ENCODE peak calls at places on chromosomes 12 and 14, in eight cellular contexts. One of them, this sample, is unnamed.

GRCh38 chr14:95069018-95069417 is 88.3 kb downstream of the DICER1 start:
- DNase-seq in retinal pigment epithelial cell: no peak
- DNase-seq in fibroblast of villous mesenchyme: no peak
- DNase-seq in naive thymus-derived CD8-positive, alpha-beta T cell: no peak
- DNase-seq in stimulated activated CD4-positive, alpha-beta T cell treated with anti-CD3 and anti-CD28 coated beads, Interleukin-2, amount 100 ng/mL, for 4 hours: no peak
- DNase-seq in prostate gland: no peak
- DNase-seq in NCI-H1417: no peak
- DNase-seq in activated naive CD4-positive, alpha-beta T cell treated with anti-CD3 and anti-CD28 coated beads, Interleukin-2, amount 50 U/mL, for 16 hours: no peak
- DNase-seq in this sample: no peak

GRCh38 chr12:117977373-117977772 is 8.6 kb upstream of the KSR2 start:
- DNase-seq in retinal pigment epithelial cell: no peak
- DNase-seq in fibroblast of villous mesenchyme: no peak
- DNase-seq in naive thymus-derived CD8-positive, alpha-beta T cell: no peak
- DNase-seq in stimulated activated CD4-positive, alpha-beta T cell treated with anti-CD3 and anti-CD28 coated beads, Interleukin-2, amount 100 ng/mL, for 4 hours: no peak
- DNase-seq in prostate gland: no peak
- DNase-seq in NCI-H1417: no peak
- DNase-seq in activated naive CD4-positive, alpha-beta T cell treated with anti-CD3 and anti-CD28 coated beads, Interleukin-2, amount 50 U/mL, for 16 hours: no peak
- DNase-seq in this sample: no peak

GRCh38 chr14:36363704-36364103 is 43.3 kb upstream of the MBIP start:
- DNase-seq in retinal pigment epithelial cell: no peak
- DNase-seq in fibroblast of villous mesenchyme: no peak
- DNase-seq in naive thymus-derived CD8-positive, alpha-beta T cell: no peak
- DNase-seq in stimulated activated CD4-positive, alpha-beta T cell treated with anti-CD3 and anti-CD28 coated beads, Interleukin-2, amount 100 ng/mL, for 4 hours: no peak
- DNase-seq in prostate gland: no peak
- DNase-seq in NCI-H1417: no peak
- DNase-seq in activated naive CD4-positive, alpha-beta T cell treated with anti-CD3 and anti-CD28 coated beads, Interleukin-2, amount 50 U/mL, for 16 hours: no peak
- DNase-seq in this sample: no peak

GRCh38 chr12:89468017-89468416 is 56.6 kb downstream of the GALNT4 start:
- DNase-seq in retinal pigment epithelial cell: no peak
- DNase-seq in fibroblast of villous mesenchyme: no peak
- DNase-seq in naive thymus-derived CD8-positive, alpha-beta T cell: no peak
- DNase-seq in stimulated activated CD4-positive, alpha-beta T cell treated with anti-CD3 and anti-CD28 coated beads, Interleukin-2, amount 100 ng/mL, for 4 hours: no peak
- DNase-seq in prostate gland: no peak
- DNase-seq in NCI-H1417: no peak
- DNase-seq in activated naive CD4-positive, alpha-beta T cell treated with anti-CD3 and anti-CD28 coated beads, Interleukin-2, amount 50 U/mL, for 16 hours: no peak
- DNase-seq in this sample: no peak

GRCh38 chr14:81656811-81657210 is 123.2 kb upstream of the SEL1L start:
- DNase-seq in retinal pigment epithelial cell: no peak
- DNase-seq in fibroblast of villous mesenchyme: no peak
- DNase-seq in naive thymus-derived CD8-positive, alpha-beta T cell: no peak
- DNase-seq in stimulated activated CD4-positive, alpha-beta T cell treated with anti-CD3 and anti-CD28 coated beads, Interleukin-2, amount 100 ng/mL, for 4 hours: no peak
- DNase-seq in prostate gland: no peak
- DNase-seq in NCI-H1417: no peak
- DNase-seq in activated naive CD4-positive, alpha-beta T cell treated with anti-CD3 and anti-CD28 coated beads, Interleukin-2, amount 50 U/mL, for 16 hours: no peak
- DNase-seq in this sample: no peak

GRCh38 chr14:86541969-86542368 is 1012.0 kb downstream of the FLRT2 start:
- DNase-seq in retinal pigment epithelial cell: no peak
- DNase-seq in fibroblast of villous mesenchyme: peak; percentile 14
- DNase-seq in naive thymus-derived CD8-positive, alpha-beta T cell: no peak
- DNase-seq in stimulated activated CD4-positive, alpha-beta T cell treated with anti-CD3 and anti-CD28 coated beads, Interleukin-2, amount 100 ng/mL, for 4 hours: no peak
- DNase-seq in prostate gland: no peak
- DNase-seq in NCI-H1417: no peak
- DNase-seq in activated naive CD4-positive, alpha-beta T cell treated with anti-CD3 and anti-CD28 coated beads, Interleukin-2, amount 50 U/mL, for 16 hours: no peak
- DNase-seq in this sample: no peak

GRCh38 chr12:11743748-11744147 is 94.3 kb downstream of the ETV6 start:
- DNase-seq in retinal pigment epithelial cell: no peak
- DNase-seq in fibroblast of villous mesenchyme: no peak
- DNase-seq in naive thymus-derived CD8-positive, alpha-beta T cell: no peak
- DNase-seq in stimulated activated CD4-positive, alpha-beta T cell treated with anti-CD3 and anti-CD28 coated beads, Interleukin-2, amount 100 ng/mL, for 4 hours: no peak
- DNase-seq in prostate gland: no peak
- DNase-seq in NCI-H1417: no peak
- DNase-seq in activated naive CD4-positive, alpha-beta T cell treated with anti-CD3 and anti-CD28 coated beads, Interleukin-2, amount 50 U/mL, for 16 hours: no peak
- DNase-seq in this sample: no peak

GRCh38 chr12:114294303-114294685 is 111.7 kb downstream of the TBX5 start:
- DNase-seq in retinal pigment epithelial cell: no peak
- DNase-seq in fibroblast of villous mesenchyme: no peak
- DNase-seq in naive thymus-derived CD8-positive, alpha-beta T cell: no peak
- DNase-seq in stimulated activated CD4-positive, alpha-beta T cell treated with anti-CD3 and anti-CD28 coated beads, Interleukin-2, amount 100 ng/mL, for 4 hours: no peak
- DNase-seq in prostate gland: no peak
- DNase-seq in NCI-H1417: no peak
- DNase-seq in activated naive CD4-positive, alpha-beta T cell treated with anti-CD3 and anti-CD28 coated beads, Interleukin-2, amount 50 U/mL, for 16 hours: no peak
- DNase-seq in this sample: no peak

GRCh38 chr12:1594045-1594294 is 411 bp downstream of the FBXL14 start:
- DNase-seq in retinal pigment epithelial cell: no peak
- DNase-seq in fibroblast of villous mesenchyme: peak; percentile 63
- DNase-seq in naive thymus-derived CD8-positive, alpha-beta T cell: no peak
- DNase-seq in stimulated activated CD4-positive, alpha-beta T cell treated with anti-CD3 and anti-CD28 coated beads, Interleukin-2, amount 100 ng/mL, for 4 hours: no peak
- DNase-seq in prostate gland: peak; percentile 54
- DNase-seq in NCI-H1417: peak; percentile 70
- DNase-seq in activated naive CD4-positive, alpha-beta T cell treated with anti-CD3 and anti-CD28 coated beads, Interleukin-2, amount 50 U/mL, for 16 hours: no peak
- DNase-seq in this sample: no peak

GRCh38 chr12:54592316-54592715 is 3.9 kb upstream of the PPP1R1A start:
- DNase-seq in retinal pigment epithelial cell: no peak
- DNase-seq in fibroblast of villous mesenchyme: no peak
- DNase-seq in naive thymus-derived CD8-positive, alpha-beta T cell: no peak
- DNase-seq in stimulated activated CD4-positive, alpha-beta T cell treated with anti-CD3 and anti-CD28 coated beads, Interleukin-2, amount 100 ng/mL, for 4 hours: no peak
- DNase-seq in prostate gland: no peak
- DNase-seq in NCI-H1417: no peak
- DNase-seq in activated naive CD4-positive, alpha-beta T cell treated with anti-CD3 and anti-CD28 coated beads, Interleukin-2, amount 50 U/mL, for 16 hours: no peak
- DNase-seq in this sample: no peak

GRCh38 chr12:122471324-122472226 is 29.2 kb downstream of the ZCCHC8 start:
- DNase-seq in retinal pigment epithelial cell: peak; percentile 24
- DNase-seq in fibroblast of villous mesenchyme: peak; percentile 84
- DNase-seq in naive thymus-derived CD8-positive, alpha-beta T cell: no peak
- DNase-seq in stimulated activated CD4-positive, alpha-beta T cell treated with anti-CD3 and anti-CD28 coated beads, Interleukin-2, amount 100 ng/mL, for 4 hours: no peak
- DNase-seq in prostate gland: peak; percentile 16
- DNase-seq in NCI-H1417: peak; percentile 69
- DNase-seq in activated naive CD4-positive, alpha-beta T cell treated with anti-CD3 and anti-CD28 coated beads, Interleukin-2, amount 50 U/mL, for 16 hours: no peak
- DNase-seq in this sample: no peak

GRCh38 chr12:42590324-42590934 is 883 bp upstream of the PRICKLE1 start:
- DNase-seq in retinal pigment epithelial cell: no peak
- DNase-seq in fibroblast of villous mesenchyme: no peak
- DNase-seq in naive thymus-derived CD8-positive, alpha-beta T cell: no peak
- DNase-seq in stimulated activated CD4-positive, alpha-beta T cell treated with anti-CD3 and anti-CD28 coated beads, Interleukin-2, amount 100 ng/mL, for 4 hours: no peak
- DNase-seq in prostate gland: no peak
- DNase-seq in NCI-H1417: no peak
- DNase-seq in activated naive CD4-positive, alpha-beta T cell treated with anti-CD3 and anti-CD28 coated beads, Interleukin-2, amount 50 U/mL, for 16 hours: peak; percentile 10
- DNase-seq in this sample: no peak

GRCh38 chr12:115943630-115944391 is 333.7 kb downstream of the MED13L start:
- DNase-seq in retinal pigment epithelial cell: no peak
- DNase-seq in fibroblast of villous mesenchyme: no peak
- DNase-seq in naive thymus-derived CD8-positive, alpha-beta T cell: no peak
- DNase-seq in stimulated activated CD4-positive, alpha-beta T cell treated with anti-CD3 and anti-CD28 coated beads, Interleukin-2, amount 100 ng/mL, for 4 hours: no peak
- DNase-seq in prostate gland: no peak
- DNase-seq in NCI-H1417: no peak
- DNase-seq in activated naive CD4-positive, alpha-beta T cell treated with anti-CD3 and anti-CD28 coated beads, Interleukin-2, amount 50 U/mL, for 16 hours: no peak
- DNase-seq in this sample: no peak

GRCh38 chr14:97458302-97459137 is 661.3 kb downstream of the VRK1 start:
- DNase-seq in retinal pigment epithelial cell: no peak
- DNase-seq in fibroblast of villous mesenchyme: no peak
- DNase-seq in naive thymus-derived CD8-positive, alpha-beta T cell: peak; percentile 53
- DNase-seq in stimulated activated CD4-positive, alpha-beta T cell treated with anti-CD3 and anti-CD28 coated beads, Interleukin-2, amount 100 ng/mL, for 4 hours: peak; percentile 79
- DNase-seq in prostate gland: no peak
- DNase-seq in NCI-H1417: no peak
- DNase-seq in activated naive CD4-positive, alpha-beta T cell treated with anti-CD3 and anti-CD28 coated beads, Interleukin-2, amount 50 U/mL, for 16 hours: peak; percentile 80
- DNase-seq in this sample: peak; percentile 73

GRCh38 chr14:50865677-50866076 is 6.2 kb upstream of the ABHD12B start:
- DNase-seq in retinal pigment epithelial cell: no peak
- DNase-seq in fibroblast of villous mesenchyme: peak; percentile 76
- DNase-seq in naive thymus-derived CD8-positive, alpha-beta T cell: no peak
- DNase-seq in stimulated activated CD4-positive, alpha-beta T cell treated with anti-CD3 and anti-CD28 coated beads, Interleukin-2, amount 100 ng/mL, for 4 hours: no peak
- DNase-seq in prostate gland: no peak
- DNase-seq in NCI-H1417: no peak
- DNase-seq in activated naive CD4-positive, alpha-beta T cell treated with anti-CD3 and anti-CD28 coated beads, Interleukin-2, amount 50 U/mL, for 16 hours: no peak
- DNase-seq in this sample: no peak

GRCh38 chr12:92384571-92384970 is 238.9 kb upstream of the BTG1 start:
- DNase-seq in retinal pigment epithelial cell: no peak
- DNase-seq in fibroblast of villous mesenchyme: no peak
- DNase-seq in naive thymus-derived CD8-positive, alpha-beta T cell: no peak
- DNase-seq in stimulated activated CD4-positive, alpha-beta T cell treated with anti-CD3 and anti-CD28 coated beads, Interleukin-2, amount 100 ng/mL, for 4 hours: no peak
- DNase-seq in prostate gland: no peak
- DNase-seq in NCI-H1417: no peak
- DNase-seq in activated naive CD4-positive, alpha-beta T cell treated with anti-CD3 and anti-CD28 coated beads, Interleukin-2, amount 50 U/mL, for 16 hours: no peak
- DNase-seq in this sample: no peak

GRCh38 chr14:55075628-55076027 is 24.2 kb downstream of the MAPK1IP1L start:
- DNase-seq in retinal pigment epithelial cell: no peak
- DNase-seq in fibroblast of villous mesenchyme: no peak
- DNase-seq in naive thymus-derived CD8-positive, alpha-beta T cell: no peak
- DNase-seq in stimulated activated CD4-positive, alpha-beta T cell treated with anti-CD3 and anti-CD28 coated beads, Interleukin-2, amount 100 ng/mL, for 4 hours: no peak
- DNase-seq in prostate gland: no peak
- DNase-seq in NCI-H1417: no peak
- DNase-seq in activated naive CD4-positive, alpha-beta T cell treated with anti-CD3 and anti-CD28 coated beads, Interleukin-2, amount 50 U/mL, for 16 hours: no peak
- DNase-seq in this sample: no peak

GRCh38 chr12:39441963-39442894 is 691 bp downstream of the KIF21A start:
- DNase-seq in retinal pigment epithelial cell: no peak
- DNase-seq in fibroblast of villous mesenchyme: peak; percentile 22
- DNase-seq in naive thymus-derived CD8-positive, alpha-beta T cell: no peak
- DNase-seq in stimulated activated CD4-positive, alpha-beta T cell treated with anti-CD3 and anti-CD28 coated beads, Interleukin-2, amount 100 ng/mL, for 4 hours: peak; percentile 49
- DNase-seq in prostate gland: peak; percentile 54
- DNase-seq in NCI-H1417: peak; percentile 65
- DNase-seq in activated naive CD4-positive, alpha-beta T cell treated with anti-CD3 and anti-CD28 coated beads, Interleukin-2, amount 50 U/mL, for 16 hours: peak; percentile 62
- DNase-seq in this sample: peak; percentile 51

GRCh38 chr14:74978416-74978947 is 23.1 kb upstream of the PGF start:
- DNase-seq in retinal pigment epithelial cell: no peak
- DNase-seq in fibroblast of villous mesenchyme: peak; percentile 22
- DNase-seq in naive thymus-derived CD8-positive, alpha-beta T cell: no peak
- DNase-seq in stimulated activated CD4-positive, alpha-beta T cell treated with anti-CD3 and anti-CD28 coated beads, Interleukin-2, amount 100 ng/mL, for 4 hours: no peak
- DNase-seq in prostate gland: no peak
- DNase-seq in NCI-H1417: no peak
- DNase-seq in activated naive CD4-positive, alpha-beta T cell treated with anti-CD3 and anti-CD28 coated beads, Interleukin-2, amount 50 U/mL, for 16 hours: no peak
- DNase-seq in this sample: no peak

GRCh38 chr12:4579305-4580097 is 17.5 kb downstream of the DYRK4 start:
- DNase-seq in retinal pigment epithelial cell: peak; percentile 43
- DNase-seq in fibroblast of villous mesenchyme: peak; percentile 10
- DNase-seq in naive thymus-derived CD8-positive, alpha-beta T cell: no peak
- DNase-seq in stimulated activated CD4-positive, alpha-beta T cell treated with anti-CD3 and anti-CD28 coated beads, Interleukin-2, amount 100 ng/mL, for 4 hours: no peak
- DNase-seq in prostate gland: no peak
- DNase-seq in NCI-H1417: no peak
- DNase-seq in activated naive CD4-positive, alpha-beta T cell treated with anti-CD3 and anti-CD28 coated beads, Interleukin-2, amount 50 U/mL, for 16 hours: no peak
- DNase-seq in this sample: no peak

GRCh38 chr14:90814806-90815566 is 1.2 kb downstream of the TTC7B start:
- DNase-seq in retinal pigment epithelial cell: no peak
- DNase-seq in fibroblast of villous mesenchyme: no peak
- DNase-seq in naive thymus-derived CD8-positive, alpha-beta T cell: no peak
- DNase-seq in stimulated activated CD4-positive, alpha-beta T cell treated with anti-CD3 and anti-CD28 coated beads, Interleukin-2, amount 100 ng/mL, for 4 hours: no peak
- DNase-seq in prostate gland: peak; percentile 26
- DNase-seq in NCI-H1417: no peak
- DNase-seq in activated naive CD4-positive, alpha-beta T cell treated with anti-CD3 and anti-CD28 coated beads, Interleukin-2, amount 50 U/mL, for 16 hours: no peak
- DNase-seq in this sample: no peak

GRCh38 chr12:96989916-96990315 is 82.9 kb downstream of the NEDD1 start:
- DNase-seq in retinal pigment epithelial cell: no peak
- DNase-seq in fibroblast of villous mesenchyme: no peak
- DNase-seq in naive thymus-derived CD8-positive, alpha-beta T cell: no peak
- DNase-seq in stimulated activated CD4-positive, alpha-beta T cell treated with anti-CD3 and anti-CD28 coated beads, Interleukin-2, amount 100 ng/mL, for 4 hours: no peak
- DNase-seq in prostate gland: no peak
- DNase-seq in NCI-H1417: peak; percentile 41
- DNase-seq in activated naive CD4-positive, alpha-beta T cell treated with anti-CD3 and anti-CD28 coated beads, Interleukin-2, amount 50 U/mL, for 16 hours: no peak
- DNase-seq in this sample: no peak

GRCh38 chr12:66900616-66901015 is 221.7 kb upstream of the GRIP1 start:
- DNase-seq in retinal pigment epithelial cell: peak; percentile 31
- DNase-seq in fibroblast of villous mesenchyme: no peak
- DNase-seq in naive thymus-derived CD8-positive, alpha-beta T cell: no peak
- DNase-seq in stimulated activated CD4-positive, alpha-beta T cell treated with anti-CD3 and anti-CD28 coated beads, Interleukin-2, amount 100 ng/mL, for 4 hours: no peak
- DNase-seq in prostate gland: no peak
- DNase-seq in NCI-H1417: no peak
- DNase-seq in activated naive CD4-positive, alpha-beta T cell treated with anti-CD3 and anti-CD28 coated beads, Interleukin-2, amount 50 U/mL, for 16 hours: no peak
- DNase-seq in this sample: no peak

GRCh38 chr12:12803186-12803585 is 10.0 kb upstream of the DDX47 start:
- DNase-seq in retinal pigment epithelial cell: peak; percentile 93
- DNase-seq in fibroblast of villous mesenchyme: peak; percentile 81
- DNase-seq in naive thymus-derived CD8-positive, alpha-beta T cell: no peak
- DNase-seq in stimulated activated CD4-positive, alpha-beta T cell treated with anti-CD3 and anti-CD28 coated beads, Interleukin-2, amount 100 ng/mL, for 4 hours: peak; percentile 37
- DNase-seq in prostate gland: peak; percentile 90
- DNase-seq in NCI-H1417: no peak
- DNase-seq in activated naive CD4-positive, alpha-beta T cell treated with anti-CD3 and anti-CD28 coated beads, Interleukin-2, amount 50 U/mL, for 16 hours: peak; percentile 38
- DNase-seq in this sample: peak; percentile 25

GRCh38 chr12:3091650-3092207 is 14.6 kb downstream of the TSPAN9 start:
- DNase-seq in retinal pigment epithelial cell: no peak
- DNase-seq in fibroblast of villous mesenchyme: no peak
- DNase-seq in naive thymus-derived CD8-positive, alpha-beta T cell: no peak
- DNase-seq in stimulated activated CD4-positive, alpha-beta T cell treated with anti-CD3 and anti-CD28 coated beads, Interleukin-2, amount 100 ng/mL, for 4 hours: no peak
- DNase-seq in prostate gland: no peak
- DNase-seq in NCI-H1417: no peak
- DNase-seq in activated naive CD4-positive, alpha-beta T cell treated with anti-CD3 and anti-CD28 coated beads, Interleukin-2, amount 50 U/mL, for 16 hours: no peak
- DNase-seq in this sample: no peak

GRCh38 chr12:114685320-114685781 is 1.4 kb upstream of the TBX3 start:
- DNase-seq in retinal pigment epithelial cell: no peak
- DNase-seq in fibroblast of villous mesenchyme: no peak
- DNase-seq in naive thymus-derived CD8-positive, alpha-beta T cell: no peak
- DNase-seq in stimulated activated CD4-positive, alpha-beta T cell treated with anti-CD3 and anti-CD28 coated beads, Interleukin-2, amount 100 ng/mL, for 4 hours: no peak
- DNase-seq in prostate gland: no peak
- DNase-seq in NCI-H1417: no peak
- DNase-seq in activated naive CD4-positive, alpha-beta T cell treated with anti-CD3 and anti-CD28 coated beads, Interleukin-2, amount 50 U/mL, for 16 hours: no peak
- DNase-seq in this sample: no peak

GRCh38 chr14:89767861-89768268 is 186.7 kb downstream of the EFCAB11 start:
- DNase-seq in retinal pigment epithelial cell: no peak
- DNase-seq in fibroblast of villous mesenchyme: peak; percentile 62
- DNase-seq in naive thymus-derived CD8-positive, alpha-beta T cell: peak; percentile 14
- DNase-seq in stimulated activated CD4-positive, alpha-beta T cell treated with anti-CD3 and anti-CD28 coated beads, Interleukin-2, amount 100 ng/mL, for 4 hours: peak; percentile 51
- DNase-seq in prostate gland: no peak
- DNase-seq in NCI-H1417: peak; percentile 20
- DNase-seq in activated naive CD4-positive, alpha-beta T cell treated with anti-CD3 and anti-CD28 coated beads, Interleukin-2, amount 50 U/mL, for 16 hours: peak; percentile 65
- DNase-seq in this sample: peak; percentile 54

GRCh38 chr12:45192041-45192695 is 23.7 kb upstream of the ANO6 start:
- DNase-seq in retinal pigment epithelial cell: peak; percentile 59
- DNase-seq in fibroblast of villous mesenchyme: peak; percentile 63
- DNase-seq in naive thymus-derived CD8-positive, alpha-beta T cell: no peak
- DNase-seq in stimulated activated CD4-positive, alpha-beta T cell treated with anti-CD3 and anti-CD28 coated beads, Interleukin-2, amount 100 ng/mL, for 4 hours: no peak
- DNase-seq in prostate gland: no peak
- DNase-seq in NCI-H1417: no peak
- DNase-seq in activated naive CD4-positive, alpha-beta T cell treated with anti-CD3 and anti-CD28 coated beads, Interleukin-2, amount 50 U/mL, for 16 hours: no peak
- DNase-seq in this sample: no peak

GRCh38 chr12:9064815-9065606 is 50.7 kb downstream of the A2M start:
- DNase-seq in retinal pigment epithelial cell: no peak
- DNase-seq in fibroblast of villous mesenchyme: peak; percentile 13
- DNase-seq in naive thymus-derived CD8-positive, alpha-beta T cell: no peak
- DNase-seq in stimulated activated CD4-positive, alpha-beta T cell treated with anti-CD3 and anti-CD28 coated beads, Interleukin-2, amount 100 ng/mL, for 4 hours: no peak
- DNase-seq in prostate gland: peak; percentile 93
- DNase-seq in NCI-H1417: no peak
- DNase-seq in activated naive CD4-positive, alpha-beta T cell treated with anti-CD3 and anti-CD28 coated beads, Interleukin-2, amount 50 U/mL, for 16 hours: peak; percentile 14
- DNase-seq in this sample: no peak

GRCh38 chr14:71333705-71334104 is 426.4 kb downstream of the PCNX1 start:
- DNase-seq in retinal pigment epithelial cell: no peak
- DNase-seq in fibroblast of villous mesenchyme: no peak
- DNase-seq in naive thymus-derived CD8-positive, alpha-beta T cell: no peak
- DNase-seq in stimulated activated CD4-positive, alpha-beta T cell treated with anti-CD3 and anti-CD28 coated beads, Interleukin-2, amount 100 ng/mL, for 4 hours: no peak
- DNase-seq in prostate gland: no peak
- DNase-seq in NCI-H1417: no peak
- DNase-seq in activated naive CD4-positive, alpha-beta T cell treated with anti-CD3 and anti-CD28 coated beads, Interleukin-2, amount 50 U/mL, for 16 hours: no peak
- DNase-seq in this sample: no peak

GRCh38 chr14:68820999-68821683 is 28.3 kb upstream of the ZFP36L1 start:
- DNase-seq in retinal pigment epithelial cell: no peak
- DNase-seq in fibroblast of villous mesenchyme: no peak
- DNase-seq in naive thymus-derived CD8-positive, alpha-beta T cell: no peak
- DNase-seq in stimulated activated CD4-positive, alpha-beta T cell treated with anti-CD3 and anti-CD28 coated beads, Interleukin-2, amount 100 ng/mL, for 4 hours: no peak
- DNase-seq in prostate gland: no peak
- DNase-seq in NCI-H1417: no peak
- DNase-seq in activated naive CD4-positive, alpha-beta T cell treated with anti-CD3 and anti-CD28 coated beads, Interleukin-2, amount 50 U/mL, for 16 hours: no peak
- DNase-seq in this sample: no peak

GRCh38 chr12:96213869-96214268 is 19.7 kb downstream of the ELK3 start:
- DNase-seq in retinal pigment epithelial cell: no peak
- DNase-seq in fibroblast of villous mesenchyme: no peak
- DNase-seq in naive thymus-derived CD8-positive, alpha-beta T cell: no peak
- DNase-seq in stimulated activated CD4-positive, alpha-beta T cell treated with anti-CD3 and anti-CD28 coated beads, Interleukin-2, amount 100 ng/mL, for 4 hours: no peak
- DNase-seq in prostate gland: no peak
- DNase-seq in NCI-H1417: no peak
- DNase-seq in activated naive CD4-positive, alpha-beta T cell treated with anti-CD3 and anti-CD28 coated beads, Interleukin-2, amount 50 U/mL, for 16 hours: no peak
- DNase-seq in this sample: no peak